ENCODE peak calls at places on chromosomes 7 and 10, in five cellular contexts. Q, H, C, L and E are unnamed samples.

GRCh38 chr7:106794276-106795136 is 70.6 kb upstream of the PIK3CG start:
- DNase-seq in Q (no peak), H (no peak), C (no peak), L (no peak), E (no peak)

GRCh38 chr10:110209926-110210662 is 2.7 kb downstream of the MXI1 start:
- DNase-seq in Q (peak), H (peak), C (no peak), L (peak), E (no peak)

GRCh38 chr10:45454859-45455258 is 80.8 kb downstream of the ALOX5 start:
- DNase-seq in Q (no peak), H (no peak), C (no peak), L (no peak), E (no peak)

GRCh38 chr10:58807631-58808024 is 295.0 kb downstream of the BICC1 start:
- DNase-seq in Q (peak), H (no peak), C (no peak), L (no peak), E (no peak)

GRCh38 chr7:125201002-125201401 is 271.4 kb upstream of the POT1 start:
- DNase-seq in Q (no peak), H (no peak), C (no peak), L (no peak), E (no peak)

GRCh38 chr10:89367529-89367928 is 10.3 kb upstream of the IFIT1B start:
- DNase-seq in Q (no peak), H (no peak), C (no peak), L (no peak), E (no peak)

GRCh38 chr7:4631664-4632171 is 50.4 kb upstream of the FOXK1 start:
- DNase-seq in Q (peak), H (peak), C (peak), L (peak), E (peak)

GRCh38 chr10:84548869-84549268 is 220.5 kb downstream of the CCSER2 start:
- DNase-seq in Q (peak), H (no peak), C (no peak), L (no peak), E (no peak)

GRCh38 chr7:8177109-8177933 is 84.6 kb downstream of the ICA1 start:
- DNase-seq in Q (no peak), H (no peak), C (no peak), L (no peak), E (no peak)

GRCh38 chr10:88424881-88425280 is 158.2 kb downstream of the RNLS start:
- DNase-seq in Q (no peak), H (no peak), C (no peak), L (no peak), E (no peak)

GRCh38 chr10:70480254-70480861 is 1.8 kb downstream of the PALD1 start:
- DNase-seq in Q (no peak), H (no peak), C (no peak), L (no peak), E (no peak)

GRCh38 chr10:101235766-101236165 is 6.5 kb upstream of the LBX1 start:
- DNase-seq in Q (no peak), H (no peak), C (no peak), L (no peak), E (no peak)

GRCh38 chr10:101224910-101225823 is 4.1 kb downstream of the LBX1 start:
- DNase-seq in Q (no peak), H (no peak), C (no peak), L (no peak), E (no peak)

GRCh38 chr7:46545790-46546189 is 624.7 kb upstream of the IGFBP3 start:
- DNase-seq in Q (peak), H (no peak), C (no peak), L (no peak), E (no peak)

GRCh38 chr7:136883046-136883445 is 14.6 kb downstream of the CHRM2 start:
- DNase-seq in Q (peak), H (no peak), C (no peak), L (no peak), E (no peak)

GRCh38 chr10:44983066-44983894 is 4.7 kb upstream of the DEPP1 start:
- DNase-seq in Q (no peak), H (no peak), C (peak), L (no peak), E (no peak)

GRCh38 chr10:112389147-112389822 is 15.4 kb downstream of the ACSL5 start:
- DNase-seq in Q (peak), H (peak), C (no peak), L (peak), E (peak)

GRCh38 chr7:116583653-116584052 is 58.8 kb downstream of the CAV1 start:
- DNase-seq in Q (no peak), H (no peak), C (no peak), L (no peak), E (no peak)
- TF ChIP-seq CTCF in Q (no peak), H (no peak), C (no peak), L (no peak), E (no peak)

GRCh38 chr7:81501220-81501619 is 268.6 kb downstream of the HGF start:
- DNase-seq in Q (peak), H (no peak), C (no peak), L (no peak), E (no peak)
- TF ChIP-seq CTCF in Q (peak), H (no peak), C (no peak), L (no peak), E (no peak)

GRCh38 chr10:11285171-11285570 is 267.5 kb downstream of the CELF2 start:
- DNase-seq in Q (no peak), H (no peak), C (no peak), L (no peak), E (no peak)
- TF ChIP-seq CTCF in Q (no peak), H (no peak), C (no peak), L (no peak), E (no peak)

GRCh38 chr10:76040107-76040829 is 608.8 kb downstream of the LRMDA start:
- DNase-seq in Q (no peak), H (no peak), C (no peak), L (no peak), E (no peak)
- TF ChIP-seq CTCF in Q (peak), H (no peak), C (no peak), L (no peak), E (no peak)

GRCh38 chr7:142616121-142616643 is 133.1 kb upstream of the PRSS1 start:
- DNase-seq in Q (no peak), H (no peak), C (no peak), L (no peak), E (no peak)

GRCh38 chr7:142618655-142619351 is 130.5 kb upstream of the PRSS1 start:
- DNase-seq in Q (no peak), H (no peak), C (no peak), L (no peak), E (no peak)

GRCh38 chr7:142615508-142615907 is 133.8 kb upstream of the PRSS1 start:
- DNase-seq in Q (no peak), H (no peak), C (no peak), L (no peak), E (no peak)

GRCh38 chr7:142616842-142617241 is 132.4 kb upstream of the PRSS1 start:
- DNase-seq in Q (no peak), H (no peak), C (no peak), L (no peak), E (no peak)

GRCh38 chr7:142620375-142620774 is 128.9 kb upstream of the PRSS1 start:
- DNase-seq in Q (no peak), H (no peak), C (no peak), L (no peak), E (no peak)
- TF ChIP-seq CTCF in Q (no peak), H (no peak), C (no peak), L (no peak), E (no peak)

GRCh38 chr7:81769891-81770818 is at the start of gene HGF:
- DNase-seq in Q (peak), H (peak), C (no peak), L (peak), E (peak)
- TF ChIP-seq CTCF in Q (peak), H (no peak), C (peak), L (no peak), E (no peak)

GRCh38 chr7:17234398-17235021 is 63.9 kb upstream of the AHR start:
- DNase-seq in Q (peak), H (peak), C (no peak), L (no peak), E (no peak)

GRCh38 chr7:17233643-17234397 is 64.6 kb upstream of the AHR start:
- DNase-seq in Q (no peak), H (no peak), C (no peak), L (no peak), E (no peak)

GRCh38 chr7:17230099-17230807 is 68.2 kb upstream of the AHR start:
- DNase-seq in Q (no peak), H (no peak), C (no peak), L (no peak), E (no peak)

DNA sequence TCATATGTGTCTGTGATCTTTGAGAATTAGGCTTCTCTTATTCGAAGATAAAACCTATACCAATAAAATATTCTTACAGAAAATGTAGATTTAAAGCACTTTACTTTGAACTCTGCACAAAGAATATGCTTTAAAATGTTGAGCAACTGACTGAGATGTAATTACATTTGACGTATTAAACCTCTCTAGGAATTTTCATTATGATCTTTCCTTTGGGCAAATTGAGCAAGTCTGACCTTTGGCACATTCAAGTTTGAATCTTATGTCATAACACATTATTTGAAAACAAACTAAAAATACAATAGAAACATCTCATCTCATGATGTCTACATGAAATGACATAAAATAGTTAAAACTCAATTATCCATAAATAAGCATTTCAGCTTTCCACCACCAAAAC is 69.2 kb upstream of the AHR start:
- DNase-seq in Q (no peak), H (no peak), C (no peak), L (no peak), E (no peak)
- TF ChIP-seq CTCF in Q (no peak), H (no peak), C (no peak), L (no peak), E (no peak)

DNA sequence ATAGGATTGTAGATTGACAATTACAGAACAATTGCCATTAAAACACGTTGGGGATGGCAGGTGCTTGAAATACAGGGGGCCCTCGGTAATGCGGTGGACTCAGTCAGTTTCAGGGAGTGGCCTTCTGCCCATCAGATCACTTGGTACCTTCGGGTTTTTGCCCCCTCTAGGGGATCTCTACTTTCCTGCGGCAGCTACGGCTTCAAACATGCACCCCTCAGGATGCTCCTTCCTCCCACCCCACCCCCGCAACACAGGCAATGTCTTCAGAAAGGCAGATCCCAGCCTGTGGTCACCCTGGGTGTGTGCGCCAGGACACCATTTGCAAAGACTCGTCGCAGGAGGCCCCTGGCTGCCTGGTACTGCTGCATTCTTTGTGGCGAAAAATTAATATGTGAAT is 430.9 kb upstream of the MKI67 start:
- DNase-seq in Q (no peak), H (no peak), C (no peak), L (no peak), E (no peak)
- TF ChIP-seq CTCF in Q (no peak), H (no peak), C (no peak), L (no peak), E (no peak)

DNA sequence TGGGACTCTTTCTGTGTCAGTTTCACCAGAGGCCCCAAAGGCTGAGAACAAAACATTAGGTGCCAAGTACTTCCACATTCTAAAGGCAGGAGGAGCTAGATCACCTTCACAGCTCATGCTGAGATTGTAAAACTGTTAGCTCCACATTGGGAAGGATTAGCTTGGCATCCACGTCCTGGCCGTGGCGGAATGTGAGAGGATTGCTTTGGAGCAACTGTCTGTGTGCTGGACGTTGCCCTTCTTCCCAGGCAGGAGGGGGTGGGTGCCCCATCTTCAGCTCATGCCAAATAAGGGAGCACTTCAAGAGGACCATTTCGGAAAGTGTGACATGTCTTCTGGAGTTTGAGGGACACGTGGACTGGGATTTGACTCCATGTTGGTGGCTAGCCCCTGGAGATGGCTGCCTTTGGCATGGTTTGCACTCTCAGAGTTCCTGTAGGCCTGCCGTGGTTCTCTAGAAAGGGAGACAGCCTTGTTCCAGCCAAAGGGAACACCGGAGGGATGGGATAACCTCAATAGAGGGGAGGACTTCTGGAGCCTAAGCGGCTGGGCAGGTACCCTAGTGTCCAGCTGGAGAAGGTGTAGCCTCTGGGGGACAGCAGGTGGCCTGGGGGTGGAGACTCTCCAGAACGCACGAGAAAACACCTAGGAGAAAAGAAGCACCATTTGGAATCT is 19.9 kb upstream of the FMC1 start:
- DNase-seq in Q (peak), H (no peak), C (no peak), L (no peak), E (no peak)
- TF ChIP-seq CTCF in Q (peak), H (no peak), C (peak), L (peak), E (no peak)

GRCh38 chr10:77299257-77299656 is 338.4 kb downstream of the KCNMA1 start:
- DNase-seq in Q (no peak), H (no peak), C (no peak), L (no peak), E (no peak)
- TF ChIP-seq CTCF in Q (no peak), H (no peak), C (no peak), L (no peak), E (no peak)